ENCODE peak calls at places on chromosomes 11 and 22, in nine cellular contexts. G is A549; J is hypothalamus; E is OCI-LY7; T is body of pancreas; D is NCI-H2081 treated with DMSO at 0.1 percent for 48 hours; B is NCI-H774; M is activated effector memory CD4-positive, alpha-beta T cell treated with anti-CD3 and anti-CD28 coated beads, Interleukin-2, amount 50 U/mL, for 16 hours; V is activated CD4-positive, CD25-positive, alpha-beta regulatory T cell treated with anti-CD3 and anti-CD28 coated beads, Interleukin-2, amount 50 U/mL, for 72 hours. R is an unnamed sample.

GRCh38 chr11:10809373-10810199 is 860 bp upstream of the EIF4G2 start:
- DNase-seq in G (peak), J (peak), E (peak), T (no peak), D (no peak), B (no peak), M (peak), V (peak), R (no peak)

GRCh38 chr11:15687342-15687741 is 572.6 kb downstream of the INSC start:
- DNase-seq in G (no peak), J (no peak), E (no peak), T (no peak), D (no peak), B (no peak), M (no peak), V (no peak), R (no peak)

GRCh38 chr11:23540101-23540561 is 679.9 kb upstream of the CCDC179 start:
- DNase-seq in G (peak), J (no peak), E (peak), T (peak), D (peak), B (peak), M (no peak), V (no peak), R (peak)

GRCh38 chr22:50059881-50060262 is 1.8 kb upstream of the TTLL8 start:
- DNase-seq in G (no peak), J (no peak), E (no peak), T (no peak), D (no peak), B (no peak), M (no peak), V (no peak), R (no peak)

GRCh38 chr11:67416416-67417335 is 1.2 kb downstream of the CARNS1 start:
- DNase-seq in G (no peak), J (no peak), E (no peak), T (peak), D (peak), B (peak), M (peak), V (no peak), R (no peak)

GRCh38 chr11:134270250-134270714 is 5.9 kb upstream of the GLB1L3 start:
- DNase-seq in G (peak), J (no peak), E (no peak), T (no peak), D (no peak), B (no peak), M (peak), V (no peak), R (no peak)

GRCh38 chr11:72812604-72812967 is 1.6 kb upstream of the ATG16L2 start:
- DNase-seq in G (no peak), J (no peak), E (peak), T (no peak), D (peak), B (peak), M (no peak), V (no peak), R (no peak)

GRCh38 chr11:17423533-17424310 is 35.3 kb upstream of the KCNJ11 start:
- DNase-seq in G (no peak), J (no peak), E (no peak), T (peak), D (no peak), B (no peak), M (no peak), V (no peak), R (no peak)

GRCh38 chr22:46929046-46929688 is 166.7 kb downstream of the TBC1D22A start:
- DNase-seq in G (no peak), J (no peak), E (no peak), T (no peak), D (no peak), B (no peak), M (no peak), V (no peak), R (no peak)

GRCh38 chr11:130383363-130384168 is 44.8 kb downstream of the ADAMTS8 start:
- DNase-seq in G (no peak), J (no peak), E (no peak), T (no peak), D (no peak), B (no peak), M (no peak), V (no peak), R (peak)

GRCh38 chr11:2891901-2892214 is 6.3 kb upstream of the CDKN1C start:
- DNase-seq in G (no peak), J (no peak), E (no peak), T (peak), D (peak), B (peak), M (no peak), V (no peak), R (no peak)

GRCh38 chr22:45526768-45527360 is 24.2 kb downstream of the FBLN1 start:
- DNase-seq in G (no peak), J (no peak), E (no peak), T (no peak), D (no peak), B (no peak), M (no peak), V (no peak), R (no peak)

GRCh38 chr22:20211409-20211996 is 56.6 kb downstream of the RTN4R start:
- DNase-seq in G (no peak), J (no peak), E (no peak), T (no peak), D (no peak), B (no peak), M (no peak), V (no peak), R (no peak)

GRCh38 chr22:43088616-43088978 is 594 bp downstream of the TTLL1 start:
- DNase-seq in G (no peak), J (no peak), E (no peak), T (no peak), D (no peak), B (no peak), M (no peak), V (peak), R (no peak)

GRCh38 chr22:27150530-27150909 is 493.1 kb downstream of the MIAT start:
- DNase-seq in G (no peak), J (no peak), E (peak), T (no peak), D (no peak), B (no peak), M (no peak), V (no peak), R (no peak)

GRCh38 chr11:59145534-59145933 is 2.9 kb downstream of the FAM111A start:
- DNase-seq in G (no peak), J (no peak), E (no peak), T (no peak), D (no peak), B (no peak), M (no peak), V (no peak), R (no peak)

GRCh38 chr22:28955817-28956216 is 72.4 kb downstream of the ZNRF3 start:
- DNase-seq in G (no peak), J (no peak), E (peak), T (no peak), D (no peak), B (no peak), M (peak), V (peak), R (no peak)

GRCh38 chr22:11253000-11253511 is 4274.9 kb upstream of the OR11H1 start:
- DNase-seq in G (no peak), J (no peak), E (no peak), T (no peak), D (no peak), B (no peak), M (peak), V (no peak), R (no peak)

GRCh38 chr22:26781062-26781461 is 123.7 kb downstream of the MIAT start:
- DNase-seq in G (no peak), J (no peak), E (no peak), T (no peak), D (no peak), B (no peak), M (no peak), V (no peak), R (no peak)

GRCh38 chr22:26756675-26757293 is 99.4 kb downstream of the MIAT start:
- DNase-seq in G (no peak), J (peak), E (no peak), T (peak), D (no peak), B (peak), M (peak), V (peak), R (peak)

GRCh38 chr11:26649884-26650283 is 72.0 kb downstream of the SLC5A12 start:
- DNase-seq in G (peak), J (no peak), E (peak), T (peak), D (peak), B (no peak), M (no peak), V (no peak), R (peak)

GRCh38 chr11:25612806-25613205 is 719.1 kb upstream of the ANO3 start:
- DNase-seq in G (no peak), J (no peak), E (no peak), T (no peak), D (no peak), B (no peak), M (no peak), V (no peak), R (no peak)